ENCODE peak calls at places on chromosome 17, in ten cellular contexts. R is left ventricle myocardium superior, A is thyroid gland, S is Peyer's patch, C is NCI-H1694, Z is endothelial cell, J is neural crest cell, O is posterior vena cava, F is activated T-cell treated with anti-CD3 and anti-CD28 coated beads for 1 hour, E is fibroblast of pulmonary artery. N is an unnamed sample.
A peak's percentile ranks its signal among the peaks of the same experiment; 100 is the strongest.

GRCh38 chr17:76155988-76156661 is 15.1 kb upstream of the FOXJ1 start:
- DNase-seq in R (no peak), A (no peak), S (no peak), C (no peak), Z (no peak), J (no peak), O (peak; percentile 71), F (no peak), E (no peak), N (no peak)

GRCh38 chr17:2695243-2695960 is 16.2 kb downstream of the CLUH start:
- DNase-seq in R (no peak), A (no peak), S (peak; percentile 31), C (no peak), Z (no peak), J (no peak), O (peak; percentile 71), F (no peak), E (no peak), N (no peak)

GRCh38 chr17:36529121-36529520 is 5.5 kb downstream of the MYO19 start:
- DNase-seq in R (no peak), A (no peak), S (no peak), C (no peak), Z (no peak), J (no peak), O (peak; percentile 10), F (no peak), E (peak; percentile 36), N (no peak)

GRCh38 chr17:21397341-21398050 is 21.3 kb downstream of the KCNJ12 start:
- DNase-seq in R (no peak), A (no peak), S (no peak), C (no peak), Z (no peak), J (no peak), O (peak; percentile 88), F (no peak), E (peak; percentile 35), N (no peak)

GRCh38 chr17:80270836-80271235 is 10.2 kb downstream of the RNF213 start:
- DNase-seq in R (no peak), A (no peak), S (no peak), C (no peak), Z (peak; percentile 63), J (peak; percentile 37), O (no peak), F (no peak), E (peak; percentile 30), N (no peak)

GRCh38 chr17:72400863-72401262 is 280.0 kb downstream of the SOX9 start:
- DNase-seq in R (no peak), A (no peak), S (no peak), C (no peak), Z (no peak), J (no peak), O (no peak), F (no peak), E (no peak), N (no peak)

GRCh38 chr17:58998871-58999270 is 107.8 kb downstream of the TRIM37 start:
- DNase-seq in R (no peak), A (no peak), S (no peak), C (no peak), Z (no peak), J (no peak), O (no peak), F (no peak), E (no peak), N (no peak)

GRCh38 chr17:4796550-4796915 is 569 bp downstream of the PSMB6 start:
- DNase-seq in R (no peak), A (peak; percentile 11), S (no peak), C (no peak), Z (peak; percentile 64), J (peak; percentile 33), O (no peak), F (no peak), E (peak; percentile 40), N (no peak)

GRCh38 chr17:37062036-37062435 is 113.3 kb downstream of the AATF start:
- DNase-seq in R (no peak), A (no peak), S (no peak), C (no peak), Z (no peak), J (no peak), O (no peak), F (no peak), E (no peak), N (no peak)